ENCODE peak calls at places on chromosome 2, in five cellular contexts. D, T, Q, K and W are unnamed samples.
A peak's percentile ranks its signal among the peaks of the same experiment; 100 is the strongest.

GRCh38 chr2:186917866-186918265 is 68.9 kb upstream of the ZSWIM2 start:
- DNase-seq in D (no peak), T (no peak), Q (no peak), K (no peak), W (no peak)

GRCh38 chr2:17793803-17794349 is 22.4 kb upstream of the MSGN1 start:
- DNase-seq in D (no peak), T (no peak), Q (no peak), K (no peak), W (no peak)

GRCh38 chr2:231323316-231323715 is 72.2 kb upstream of the B3GNT7 start:
- DNase-seq in D (no peak), T (no peak), Q (no peak), K (no peak), W (no peak)

GRCh38 chr2:10305254-10305635 is 2.5 kb downstream of the HPCAL1 start:
- DNase-seq in D (peak; percentile 79), T (no peak), Q (peak; percentile 13), K (peak; percentile 62), W (no peak)

GRCh38 chr2:228083131-228083530 is 98.4 kb downstream of the SPHKAP start:
- DNase-seq in D (no peak), T (no peak), Q (no peak), K (no peak), W (no peak)

GRCh38 chr2:648476-649424 is 28.5 kb downstream of the TMEM18 start:
- DNase-seq in D (no peak), T (no peak), Q (no peak), K (no peak), W (no peak)

GRCh38 chr2:239164281-239164871 is 236.4 kb downstream of the HDAC4 start:
- DNase-seq in D (peak; percentile 50), T (no peak), Q (no peak), K (peak; percentile 26), W (no peak)

GRCh38 chr2:72007402-72007801 is 140.3 kb downstream of the CYP26B1 start:
- DNase-seq in D (no peak), T (no peak), Q (no peak), K (no peak), W (no peak)

GRCh38 chr2:71895320-71896161 is 252.1 kb downstream of the CYP26B1 start:
- DNase-seq in D (no peak), T (no peak), Q (no peak), K (no peak), W (no peak)

GRCh38 chr2:122390406-122390805 is 635.0 kb downstream of the TSN start:
- DNase-seq in D (peak; percentile 3), T (no peak), Q (no peak), K (no peak), W (peak; percentile 2)

GRCh38 chr2:109062558-109063325 is 66.3 kb upstream of the SH3RF3 start:
- DNase-seq in D (no peak), T (no peak), Q (no peak), K (no peak), W (no peak)